ENCODE peak calls at places on chromosomes 5 and 9, in nine cellular contexts. Y is heart left ventricle, H is endodermal cell, D is endothelial cell of umbilical vein, K is NT2/D1, X is astrocyte, C is WERI-Rb-1, I is kidney epithelial cell, O is PC-3. T is an unnamed sample. For H3K36me3, the result is how much of the 10 kb centered on the place peaks cover.

GRCh38 chr9:79360387-79361347 is 211.1 kb upstream of the TLE4 start:
- DNase-seq in Y (no peak), H (peak), D (peak), K (peak), X (peak), C (no peak), I (no peak), O (peak), T (no peak)

GRCh38 chr9:77883846-77884771 is 147.5 kb downstream of the GNAQ start:
- DNase-seq in Y (no peak), H (peak), D (no peak), K (peak), X (peak), C (peak), I (peak), O (no peak), T (no peak)

GRCh38 chr5:96440185-96440538 is 7.1 kb upstream of the PCSK1 start:
- DNase-seq in Y (no peak), H (no peak), D (no peak), K (no peak), X (no peak), C (no peak), I (no peak), O (no peak), T (no peak)

GRCh38 chr9:14238518-14238917 is 75.4 kb downstream of the NFIB start:
- DNase-seq in Y (no peak), H (no peak), D (peak), K (peak), X (peak), C (no peak), I (peak), O (peak), T (no peak)

GRCh38 chr9:38768351-38768761 is 48.4 kb upstream of the FAM240B start:
- DNase-seq in Y (no peak), H (no peak), D (no peak), K (no peak), X (peak), C (no peak), I (peak), O (no peak), T (no peak)

GRCh38 chr9:85290019-85290418 is 451.7 kb downstream of the AGTPBP1 start:
- DNase-seq in Y (no peak), H (no peak), D (no peak), K (no peak), X (no peak), C (no peak), I (no peak), O (no peak), T (no peak)

GRCh38 chr5:181060924-181061323 is 20.9 kb downstream of the BTNL9 start:
- DNase-seq in Y (no peak), H (no peak), D (no peak), K (no peak), X (no peak), C (no peak), I (no peak), O (no peak), T (no peak)

GRCh38 chr5:167232675-167233074 is 1058.8 kb upstream of the WWC1 start:
- DNase-seq in Y (no peak), H (no peak), D (no peak), K (no peak), X (no peak), C (no peak), I (no peak), O (no peak), T (no peak)

GRCh38 chr5:136276087-136276486 is 83.1 kb upstream of the SMIM32 start:
- DNase-seq in Y (no peak), H (no peak), D (no peak), K (no peak), X (no peak), C (no peak), I (no peak), O (no peak), T (no peak)

GRCh38 chr5:148403344-148403743 is 19.6 kb downstream of the FBXO38 start:
- DNase-seq in Y (no peak), H (no peak), D (no peak), K (no peak), X (no peak), C (no peak), I (no peak), O (no peak), T (no peak)

GRCh38 chr5:91816674-91817073 is 433.6 kb upstream of the ARRDC3 start:
- DNase-seq in Y (no peak), H (no peak), D (no peak), K (no peak), X (no peak), C (no peak), I (no peak), O (no peak), T (no peak)

GRCh38 chr5:107470007-107470582 is 200.6 kb downstream of the EFNA5 start:
- DNase-seq in Y (no peak), H (no peak), D (peak), K (no peak), X (peak), C (no peak), I (no peak), O (peak), T (no peak)

GRCh38 chr5:14397717-14398116 is 183.9 kb upstream of the OTULINL start:
- DNase-seq in Y (no peak), H (no peak), D (peak), K (no peak), X (peak), C (no peak), I (peak), O (peak), T (no peak)

GRCh38 chr5:150513375-150514309 is 5.7 kb downstream of the NDST1 start:
- DNase-seq in Y (no peak), H (no peak), D (no peak), K (no peak), X (no peak), C (no peak), I (no peak), O (no peak), T (no peak)

GRCh38 chr5:102782245-102782872 is 27.3 kb downstream of the PAM start:
- DNase-seq in Y (no peak), H (no peak), D (no peak), K (no peak), X (no peak), C (no peak), I (no peak), O (no peak), T (no peak)

GRCh38 chr5:157555031-157555640 is 20.4 kb downstream of the ADAM19 start:
- DNase-seq in Y (no peak), H (no peak), D (no peak), K (no peak), X (no peak), C (no peak), I (no peak), O (no peak), T (no peak)

GRCh38 chr5:37717613-37718431 is 122.0 kb downstream of the GDNF start:
- DNase-seq in Y (peak), H (no peak), D (peak), K (peak), X (peak), C (peak), I (no peak), O (peak), T (no peak)

GRCh38 chr5:88298425-88298824 is 29.8 kb upstream of the TMEM161B start:
- DNase-seq in Y (no peak), H (no peak), D (no peak), K (no peak), X (peak), C (no peak), I (no peak), O (peak), T (no peak)

GRCh38 chr5:139839416-139839815 is 43.8 kb downstream of the PSD2 start:
- DNase-seq in Y (no peak), H (no peak), D (no peak), K (no peak), X (no peak), C (no peak), I (no peak), O (no peak), T (no peak)

GRCh38 chr5:139839918-139840317 is 44.3 kb downstream of the PSD2 start:
- DNase-seq in Y (no peak), H (no peak), D (no peak), K (no peak), X (no peak), C (no peak), I (no peak), O (no peak), T (no peak)

GRCh38 chr5:139838381-139839197 is 43.0 kb downstream of the PSD2 start:
- DNase-seq in Y (no peak), H (no peak), D (no peak), K (no peak), X (no peak), C (no peak), I (no peak), O (no peak), T (no peak)

GRCh38 chr5:139836469-139837208 is 41.0 kb downstream of the PSD2 start:
- DNase-seq in Y (no peak), H (no peak), D (no peak), K (no peak), X (no peak), C (no peak), I (no peak), O (no peak), T (no peak)

DNA sequence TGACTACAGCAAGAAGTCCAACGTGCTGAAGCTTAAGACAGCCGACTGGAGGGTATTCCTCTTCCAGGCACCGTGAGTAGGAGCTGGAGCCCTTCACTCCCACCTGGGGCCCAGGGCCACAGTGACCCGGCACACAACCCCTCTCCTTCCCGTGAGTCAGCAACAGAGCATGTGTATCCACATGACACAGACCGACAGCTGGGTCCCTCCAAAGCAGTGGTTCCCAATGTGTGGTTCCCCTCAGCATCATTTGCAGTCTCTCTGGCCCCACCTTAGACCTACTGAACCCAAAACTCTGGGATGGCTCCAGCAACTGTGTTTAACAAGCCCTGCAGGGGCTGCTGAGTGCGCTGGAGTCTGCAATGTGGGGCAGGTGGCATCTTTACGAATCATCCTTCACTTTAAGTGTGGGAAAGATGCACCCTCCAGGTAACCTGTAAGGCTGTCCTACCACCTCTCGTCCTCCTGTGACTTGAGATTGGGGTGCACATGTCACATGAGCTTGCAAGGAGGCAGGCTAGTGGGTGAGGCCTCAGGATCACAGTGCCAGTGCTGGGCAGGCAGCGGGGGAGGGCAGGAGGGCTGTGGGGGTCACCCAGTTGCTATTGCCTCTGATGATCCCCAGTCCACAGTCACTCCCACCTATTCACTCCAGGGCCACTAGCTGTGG is 42.2 kb downstream of the PSD2 start:
- DNase-seq in Y (no peak), H (no peak), D (no peak), K (no peak), X (no peak), C (no peak), I (no peak), O (no peak), T (no peak)
- H3K36me3 ChIP-seq in Y (under half), H (under half), D (under half), K (under half), X (under half), C (under half), I (under half), O (under half), T (under half)

GRCh38 chr5:116476903-116477537 is 97.6 kb downstream of the SEMA6A start:
- DNase-seq in Y (no peak), H (no peak), D (no peak), K (no peak), X (no peak), C (no peak), I (no peak), O (peak), T (no peak)

GRCh38 chr5:116478461-116478860 is 96.2 kb downstream of the SEMA6A start:
- DNase-seq in Y (no peak), H (peak), D (no peak), K (no peak), X (peak), C (no peak), I (no peak), O (no peak), T (no peak)

GRCh38 chr5:116472274-116472673 is 102.3 kb downstream of the SEMA6A start:
- DNase-seq in Y (no peak), H (no peak), D (no peak), K (no peak), X (no peak), C (no peak), I (no peak), O (peak), T (no peak)

GRCh38 chr5:116473706-116474105 is 100.9 kb downstream of the SEMA6A start:
- DNase-seq in Y (no peak), H (no peak), D (no peak), K (no peak), X (no peak), C (no peak), I (no peak), O (no peak), T (no peak)

DNA sequence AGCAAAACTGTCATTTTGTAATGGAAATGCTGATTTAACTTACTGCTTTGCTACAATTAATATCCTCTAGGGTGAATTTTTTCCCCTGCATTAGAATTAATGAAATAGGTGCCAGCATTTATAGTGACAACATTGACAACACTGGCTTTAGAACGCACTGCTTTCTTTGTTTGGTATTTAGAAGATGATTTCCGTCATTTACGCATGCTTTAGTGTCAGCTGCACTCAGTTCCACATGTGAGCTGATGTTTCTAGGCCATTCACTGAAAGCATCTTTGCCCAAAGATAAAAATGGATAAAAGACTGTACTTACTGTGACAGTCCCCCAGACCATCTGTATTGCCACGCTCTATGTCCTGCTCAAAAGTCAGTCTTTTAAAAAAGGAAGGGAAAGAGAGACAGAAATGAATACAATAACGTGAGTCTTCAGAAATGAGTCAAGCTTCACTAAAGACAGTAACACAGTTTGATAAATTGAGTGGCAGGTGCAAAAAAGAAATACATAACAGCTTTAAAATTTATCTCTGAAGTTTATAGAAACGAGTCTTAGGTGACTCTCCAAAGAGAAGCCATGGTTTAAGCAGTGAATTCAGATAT is 99.3 kb downstream of the SEMA6A start:
- DNase-seq in Y (no peak), H (no peak), D (no peak), K (no peak), X (no peak), C (no peak), I (no peak), O (no peak), T (no peak)
- H3K36me3 ChIP-seq in Y (under half), H (half or more), D (under half), K (half or more), X (under half), C (under half), I (under half), O (under half), T (under half)

DNA sequence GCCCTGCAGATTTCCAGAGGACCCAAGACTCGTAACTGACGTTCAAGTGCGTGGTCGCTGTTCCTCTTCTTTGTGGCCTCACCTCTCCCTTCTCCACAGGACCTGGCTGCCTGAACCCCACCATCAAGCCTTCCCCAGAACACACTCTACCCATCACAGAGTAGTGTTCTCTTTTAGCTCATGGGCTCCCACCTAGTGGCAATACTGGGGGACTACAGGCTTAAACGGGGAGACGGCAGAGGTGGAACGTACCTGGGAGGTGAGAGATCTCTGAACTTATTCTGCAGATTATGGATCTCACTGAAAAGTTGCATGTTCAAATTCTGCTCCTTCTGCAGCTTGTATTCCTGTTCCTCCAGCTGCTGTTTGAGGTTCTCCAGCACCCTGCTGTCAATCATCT is 140.8 kb downstream of the CDK5RAP2 start:
- DNase-seq in Y (no peak), H (peak), D (no peak), K (peak), X (no peak), C (peak), I (no peak), O (peak), T (no peak)
- H3K36me3 ChIP-seq in Y (half or more), H (half or more), D (under half), K (half or more), X (under half), C (half or more), I (under half), O (under half), T (under half)

DNA sequence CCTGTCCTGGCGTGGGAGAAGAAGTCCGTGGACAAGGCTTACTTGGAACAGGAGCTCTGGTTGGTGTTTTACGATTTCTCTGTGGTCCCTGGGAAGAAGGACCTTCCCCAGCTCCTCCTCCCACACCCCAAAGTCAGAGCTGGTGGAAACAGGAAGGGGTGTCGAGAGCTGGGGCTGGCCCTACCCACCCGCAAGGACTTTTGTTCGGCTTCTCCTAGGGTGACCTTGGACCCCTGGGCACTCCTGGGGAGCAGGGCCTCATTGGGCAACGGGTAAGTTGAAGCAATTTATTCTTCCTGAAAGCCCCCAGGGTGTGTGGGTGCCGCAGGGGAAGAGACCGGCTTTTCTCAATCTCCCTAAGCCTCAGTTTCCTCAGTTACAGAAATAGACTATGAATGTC is 53.9 kb upstream of the ORM1 start:
- DNase-seq in Y (no peak), H (no peak), D (no peak), K (no peak), X (no peak), C (no peak), I (no peak), O (no peak), T (no peak)
- H3K36me3 ChIP-seq in Y (under half), H (under half), D (under half), K (half or more), X (under half), C (under half), I (under half), O (under half), T (under half)

GRCh38 chr5:159220206-159220605 is 10.9 kb upstream of the RNF145 start:
- DNase-seq in Y (no peak), H (no peak), D (no peak), K (no peak), X (no peak), C (no peak), I (no peak), O (peak), T (no peak)
- H3K36me3 ChIP-seq in Y (under half), H (under half), D (under half), K (under half), X (under half), C (under half), I (under half), O (under half), T (under half)

GRCh38 chr5:1334831-1335539 is 9.9 kb downstream of the CLPTM1L start:
- DNase-seq in Y (no peak), H (no peak), D (no peak), K (no peak), X (no peak), C (no peak), I (no peak), O (no peak), T (no peak)
- H3K36me3 ChIP-seq in Y (half or more), H (half or more), D (under half), K (half or more), X (under half), C (half or more), I (under half), O (half or more), T (half or more)

GRCh38 chr9:91726406-91727100 is 223.5 kb downstream of the ROR2 start:
- DNase-seq in Y (no peak), H (no peak), D (no peak), K (no peak), X (no peak), C (no peak), I (no peak), O (peak), T (peak)
- H3K36me3 ChIP-seq in Y (under half), H (half or more), D (under half), K (half or more), X (under half), C (half or more), I (under half), O (under half), T (under half)

GRCh38 chr9:137456864-137457405 is 2.2 kb downstream of the NSMF start:
- DNase-seq in Y (peak), H (no peak), D (no peak), K (no peak), X (no peak), C (no peak), I (no peak), O (no peak), T (no peak)

GRCh38 chr9:137459147-137459600 is at the start of gene NSMF:
- DNase-seq in Y (peak), H (peak), D (peak), K (peak), X (peak), C (peak), I (no peak), O (peak), T (peak)

GRCh38 chr9:137456061-137456863 is 2.9 kb downstream of the NSMF start:
- DNase-seq in Y (no peak), H (no peak), D (no peak), K (no peak), X (peak), C (no peak), I (peak), O (no peak), T (peak)

GRCh38 chr9:137458194-137459146 is 664 bp downstream of the NSMF start:
- DNase-seq in Y (no peak), H (no peak), D (no peak), K (no peak), X (peak), C (no peak), I (no peak), O (no peak), T (no peak)

DNA sequence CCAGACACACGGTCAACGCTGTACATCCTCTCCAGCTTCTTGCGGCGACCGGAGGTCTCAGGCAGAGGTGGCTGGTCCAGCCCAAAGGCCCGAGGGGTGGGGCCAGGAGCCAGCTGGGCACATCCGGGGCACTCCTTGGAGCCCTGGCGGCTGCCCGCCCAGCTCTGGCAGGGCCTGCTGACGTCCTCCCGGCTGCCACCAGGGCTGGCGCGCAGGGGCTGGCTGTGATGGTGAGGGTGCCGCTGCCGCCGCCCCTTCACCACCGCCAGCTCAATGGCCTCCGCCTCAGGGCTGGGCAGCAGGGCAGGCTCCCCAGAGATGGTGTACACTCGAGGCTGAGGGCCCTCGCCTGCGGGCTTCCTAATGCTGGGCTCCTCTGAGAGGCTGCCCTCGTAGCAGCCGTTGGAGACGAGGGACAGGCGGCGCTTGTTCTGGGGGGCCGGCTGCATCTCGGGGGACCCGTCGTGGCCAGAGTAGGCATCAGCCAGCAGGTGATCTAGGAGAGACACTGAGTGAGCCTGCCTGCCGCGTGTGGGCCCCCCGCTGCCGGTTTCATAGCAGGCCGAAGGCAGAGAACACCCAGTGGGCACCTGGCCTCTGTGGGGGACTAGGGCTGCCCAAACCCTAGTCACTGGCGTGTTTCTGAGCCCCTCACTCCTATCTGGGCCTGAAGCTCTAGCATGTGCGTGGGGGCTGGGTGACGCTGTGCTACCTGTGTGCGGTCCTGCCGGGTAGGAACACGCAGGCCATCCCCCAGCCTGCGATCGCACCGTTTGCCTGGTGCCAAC is 1.5 kb downstream of the NSMF start:
- DNase-seq in Y (no peak), H (no peak), D (no peak), K (no peak), X (no peak), C (no peak), I (no peak), O (no peak), T (peak)
- H3K36me3 ChIP-seq in Y (under half), H (under half), D (under half), K (under half), X (under half), C (under half), I (under half), O (under half), T (under half)